ENCODE peak calls at places on chromosome 18, in nine cellular contexts. One of them, this sample, is unnamed.

GRCh38 chr18:36088256-36088655 is 20.9 kb upstream of the RPRD1A start:
- DNase-seq in activated CD4-positive, alpha-beta T cell treated with anti-CD3 and anti-CD28 coated beads, Interleukin-2, amount 50 U/mL, for 1 hour: no peak
- DNase-seq in A549: no peak
- DNase-seq in WERI-Rb-1: no peak
- DNase-seq in effector CD4-positive, alpha-beta T cell: no peak
- DNase-seq in nucleus accumbens: no peak
- DNase-seq in neural progenitor cell: no peak
- DNase-seq in GM04504: no peak
- DNase-seq in effector memory CD8-positive, alpha-beta T cell: no peak
- DNase-seq in this sample: no peak

GRCh38 chr18:3712485-3712884 is 262.5 kb downstream of the TGIF1 start:
- DNase-seq in effector memory CD8-positive, alpha-beta T cell: no peak
- DNase-seq in activated CD4-positive, alpha-beta T cell treated with anti-CD3 and anti-CD28 coated beads, Interleukin-2, amount 50 U/mL, for 1 hour: no peak
- DNase-seq in effector CD4-positive, alpha-beta T cell: no peak
- DNase-seq in WERI-Rb-1: no peak
- DNase-seq in A549: no peak
- DNase-seq in neural progenitor cell: no peak
- DNase-seq in GM04504: no peak
- DNase-seq in nucleus accumbens: no peak
- DNase-seq in this sample: no peak

GRCh38 chr18:54235871-54236270 is 11.4 kb upstream of the MBD2 start:
- DNase-seq in effector memory CD8-positive, alpha-beta T cell: no peak
- DNase-seq in A549: no peak
- DNase-seq in effector CD4-positive, alpha-beta T cell: no peak
- DNase-seq in activated CD4-positive, alpha-beta T cell treated with anti-CD3 and anti-CD28 coated beads, Interleukin-2, amount 50 U/mL, for 1 hour: no peak
- DNase-seq in GM04504: no peak
- DNase-seq in WERI-Rb-1: no peak
- DNase-seq in neural progenitor cell: no peak
- DNase-seq in nucleus accumbens: no peak
- DNase-seq in this sample: no peak

GRCh38 chr18:52348209-52348608 is 8.2 kb downstream of the DCC start:
- DNase-seq in nucleus accumbens: no peak
- DNase-seq in neural progenitor cell: peak
- DNase-seq in WERI-Rb-1: peak
- DNase-seq in activated CD4-positive, alpha-beta T cell treated with anti-CD3 and anti-CD28 coated beads, Interleukin-2, amount 50 U/mL, for 1 hour: no peak
- DNase-seq in effector CD4-positive, alpha-beta T cell: no peak
- DNase-seq in effector memory CD8-positive, alpha-beta T cell: no peak
- DNase-seq in A549: peak
- DNase-seq in GM04504: no peak
- DNase-seq in this sample: no peak

GRCh38 chr18:23718243-23718720 is 29.0 kb downstream of the LAMA3 start:
- DNase-seq in neural progenitor cell: no peak
- DNase-seq in nucleus accumbens: no peak
- DNase-seq in activated CD4-positive, alpha-beta T cell treated with anti-CD3 and anti-CD28 coated beads, Interleukin-2, amount 50 U/mL, for 1 hour: no peak
- DNase-seq in GM04504: no peak
- DNase-seq in effector CD4-positive, alpha-beta T cell: no peak
- DNase-seq in effector memory CD8-positive, alpha-beta T cell: no peak
- DNase-seq in WERI-Rb-1: no peak
- DNase-seq in A549: no peak
- DNase-seq in this sample: no peak

GRCh38 chr18:8601277-8602032 is 7.8 kb upstream of the RAB12 start:
- DNase-seq in GM04504: no peak
- DNase-seq in effector memory CD8-positive, alpha-beta T cell: no peak
- DNase-seq in WERI-Rb-1: no peak
- DNase-seq in nucleus accumbens: no peak
- DNase-seq in A549: no peak
- DNase-seq in effector CD4-positive, alpha-beta T cell: no peak
- DNase-seq in activated CD4-positive, alpha-beta T cell treated with anti-CD3 and anti-CD28 coated beads, Interleukin-2, amount 50 U/mL, for 1 hour: no peak
- DNase-seq in neural progenitor cell: no peak
- DNase-seq in this sample: no peak

GRCh38 chr18:9422816-9423519 is 52.3 kb upstream of the RALBP1 start:
- DNase-seq in A549: no peak
- DNase-seq in WERI-Rb-1: no peak
- DNase-seq in GM04504: no peak
- DNase-seq in effector memory CD8-positive, alpha-beta T cell: no peak
- DNase-seq in activated CD4-positive, alpha-beta T cell treated with anti-CD3 and anti-CD28 coated beads, Interleukin-2, amount 50 U/mL, for 1 hour: no peak
- DNase-seq in effector CD4-positive, alpha-beta T cell: no peak
- DNase-seq in neural progenitor cell: no peak
- DNase-seq in nucleus accumbens: peak
- DNase-seq in this sample: no peak

GRCh38 chr18:46642561-46642960 is 14.5 kb downstream of the LOXHD1 start:
- DNase-seq in A549: no peak
- DNase-seq in WERI-Rb-1: no peak
- DNase-seq in effector memory CD8-positive, alpha-beta T cell: no peak
- DNase-seq in activated CD4-positive, alpha-beta T cell treated with anti-CD3 and anti-CD28 coated beads, Interleukin-2, amount 50 U/mL, for 1 hour: no peak
- DNase-seq in nucleus accumbens: no peak
- DNase-seq in GM04504: no peak
- DNase-seq in neural progenitor cell: no peak
- DNase-seq in effector CD4-positive, alpha-beta T cell: no peak
- DNase-seq in this sample: no peak

GRCh38 chr18:9599328-9599727 is 15.0 kb downstream of the PPP4R1 start:
- DNase-seq in neural progenitor cell: no peak
- DNase-seq in WERI-Rb-1: no peak
- DNase-seq in activated CD4-positive, alpha-beta T cell treated with anti-CD3 and anti-CD28 coated beads, Interleukin-2, amount 50 U/mL, for 1 hour: no peak
- DNase-seq in A549: no peak
- DNase-seq in effector CD4-positive, alpha-beta T cell: no peak
- DNase-seq in nucleus accumbens: no peak
- DNase-seq in GM04504: no peak
- DNase-seq in effector memory CD8-positive, alpha-beta T cell: no peak
- DNase-seq in this sample: no peak

GRCh38 chr18:21330122-21330701 is 88.2 kb downstream of the GREB1L start:
- DNase-seq in effector CD4-positive, alpha-beta T cell: no peak
- DNase-seq in WERI-Rb-1: no peak
- DNase-seq in activated CD4-positive, alpha-beta T cell treated with anti-CD3 and anti-CD28 coated beads, Interleukin-2, amount 50 U/mL, for 1 hour: no peak
- DNase-seq in A549: peak
- DNase-seq in nucleus accumbens: no peak
- DNase-seq in neural progenitor cell: peak
- DNase-seq in GM04504: peak
- DNase-seq in effector memory CD8-positive, alpha-beta T cell: no peak
- DNase-seq in this sample: peak

GRCh38 chr18:32529737-32530420 is 59.2 kb upstream of the GAREM1 start:
- DNase-seq in effector CD4-positive, alpha-beta T cell: no peak
- DNase-seq in GM04504: no peak
- DNase-seq in WERI-Rb-1: no peak
- DNase-seq in nucleus accumbens: no peak
- DNase-seq in activated CD4-positive, alpha-beta T cell treated with anti-CD3 and anti-CD28 coated beads, Interleukin-2, amount 50 U/mL, for 1 hour: no peak
- DNase-seq in effector memory CD8-positive, alpha-beta T cell: no peak
- DNase-seq in neural progenitor cell: no peak
- DNase-seq in A549: no peak
- DNase-seq in this sample: no peak

GRCh38 chr18:48256848-48257247 is 152.3 kb downstream of the ZBTB7C start:
- DNase-seq in effector memory CD8-positive, alpha-beta T cell: no peak
- DNase-seq in A549: no peak
- DNase-seq in activated CD4-positive, alpha-beta T cell treated with anti-CD3 and anti-CD28 coated beads, Interleukin-2, amount 50 U/mL, for 1 hour: no peak
- DNase-seq in nucleus accumbens: no peak
- DNase-seq in neural progenitor cell: no peak
- DNase-seq in GM04504: no peak
- DNase-seq in effector CD4-positive, alpha-beta T cell: no peak
- DNase-seq in WERI-Rb-1: no peak
- DNase-seq in this sample: no peak

GRCh38 chr18:74819433-74820059 is 221.9 kb downstream of the ZNF407 start:
- DNase-seq in GM04504: no peak
- DNase-seq in effector memory CD8-positive, alpha-beta T cell: no peak
- DNase-seq in neural progenitor cell: peak
- DNase-seq in activated CD4-positive, alpha-beta T cell treated with anti-CD3 and anti-CD28 coated beads, Interleukin-2, amount 50 U/mL, for 1 hour: no peak
- DNase-seq in nucleus accumbens: no peak
- DNase-seq in effector CD4-positive, alpha-beta T cell: no peak
- DNase-seq in WERI-Rb-1: peak
- DNase-seq in A549: peak
- DNase-seq in this sample: no peak

GRCh38 chr18:45910405-45911023 is 56.6 kb downstream of the EPG5 start:
- DNase-seq in effector CD4-positive, alpha-beta T cell: peak
- DNase-seq in effector memory CD8-positive, alpha-beta T cell: peak
- DNase-seq in WERI-Rb-1: peak
- DNase-seq in GM04504: no peak
- DNase-seq in nucleus accumbens: no peak
- DNase-seq in A549: peak
- DNase-seq in neural progenitor cell: peak
- DNase-seq in activated CD4-positive, alpha-beta T cell treated with anti-CD3 and anti-CD28 coated beads, Interleukin-2, amount 50 U/mL, for 1 hour: peak
- DNase-seq in this sample: peak

GRCh38 chr18:44062345-44062744 is 618.3 kb upstream of the SETBP1 start:
- DNase-seq in effector CD4-positive, alpha-beta T cell: no peak
- DNase-seq in GM04504: no peak
- DNase-seq in WERI-Rb-1: no peak
- DNase-seq in activated CD4-positive, alpha-beta T cell treated with anti-CD3 and anti-CD28 coated beads, Interleukin-2, amount 50 U/mL, for 1 hour: no peak
- DNase-seq in nucleus accumbens: no peak
- DNase-seq in effector memory CD8-positive, alpha-beta T cell: no peak
- DNase-seq in neural progenitor cell: no peak
- DNase-seq in A549: no peak
- DNase-seq in this sample: no peak

GRCh38 chr18:24396082-24396623 is 1.5 kb downstream of the OSBPL1A start:
- DNase-seq in nucleus accumbens: no peak
- DNase-seq in effector memory CD8-positive, alpha-beta T cell: no peak
- DNase-seq in A549: no peak
- DNase-seq in neural progenitor cell: no peak
- DNase-seq in effector CD4-positive, alpha-beta T cell: no peak
- DNase-seq in WERI-Rb-1: no peak
- DNase-seq in GM04504: no peak
- DNase-seq in activated CD4-positive, alpha-beta T cell treated with anti-CD3 and anti-CD28 coated beads, Interleukin-2, amount 50 U/mL, for 1 hour: no peak
- DNase-seq in this sample: no peak

GRCh38 chr18:8326763-8327394 is 282.4 kb upstream of the RAB12 start:
- DNase-seq in GM04504: no peak
- DNase-seq in WERI-Rb-1: no peak
- DNase-seq in activated CD4-positive, alpha-beta T cell treated with anti-CD3 and anti-CD28 coated beads, Interleukin-2, amount 50 U/mL, for 1 hour: no peak
- DNase-seq in neural progenitor cell: no peak
- DNase-seq in effector CD4-positive, alpha-beta T cell: no peak
- DNase-seq in nucleus accumbens: no peak
- DNase-seq in effector memory CD8-positive, alpha-beta T cell: no peak
- DNase-seq in A549: no peak
- DNase-seq in this sample: no peak

GRCh38 chr18:46333371-46334199 is 229.4 kb downstream of the HAUS1 start:
- DNase-seq in neural progenitor cell: peak
- DNase-seq in effector memory CD8-positive, alpha-beta T cell: no peak
- DNase-seq in WERI-Rb-1: peak
- DNase-seq in activated CD4-positive, alpha-beta T cell treated with anti-CD3 and anti-CD28 coated beads, Interleukin-2, amount 50 U/mL, for 1 hour: no peak
- DNase-seq in GM04504: no peak
- DNase-seq in A549: peak
- DNase-seq in effector CD4-positive, alpha-beta T cell: no peak
- DNase-seq in nucleus accumbens: peak
- DNase-seq in this sample: peak

GRCh38 chr18:59056706-59057492 is 82.8 kb upstream of the SEC11C start:
- DNase-seq in GM04504: peak
- DNase-seq in activated CD4-positive, alpha-beta T cell treated with anti-CD3 and anti-CD28 coated beads, Interleukin-2, amount 50 U/mL, for 1 hour: peak
- DNase-seq in effector memory CD8-positive, alpha-beta T cell: peak
- DNase-seq in effector CD4-positive, alpha-beta T cell: no peak
- DNase-seq in WERI-Rb-1: peak
- DNase-seq in A549: peak
- DNase-seq in nucleus accumbens: peak
- DNase-seq in neural progenitor cell: peak
- DNase-seq in this sample: peak

GRCh38 chr18:27057459-27058302 is 127.4 kb downstream of the CHST9 start:
- DNase-seq in neural progenitor cell: no peak
- DNase-seq in effector CD4-positive, alpha-beta T cell: no peak
- DNase-seq in activated CD4-positive, alpha-beta T cell treated with anti-CD3 and anti-CD28 coated beads, Interleukin-2, amount 50 U/mL, for 1 hour: no peak
- DNase-seq in effector memory CD8-positive, alpha-beta T cell: no peak
- DNase-seq in WERI-Rb-1: no peak
- DNase-seq in nucleus accumbens: peak
- DNase-seq in A549: no peak
- DNase-seq in GM04504: no peak
- DNase-seq in this sample: peak

GRCh38 chr18:23689031-23689615 is at the start of gene LAMA3:
- DNase-seq in neural progenitor cell: peak
- DNase-seq in nucleus accumbens: no peak
- DNase-seq in effector CD4-positive, alpha-beta T cell: no peak
- DNase-seq in GM04504: no peak
- DNase-seq in effector memory CD8-positive, alpha-beta T cell: peak
- DNase-seq in WERI-Rb-1: peak
- DNase-seq in A549: peak
- DNase-seq in activated CD4-positive, alpha-beta T cell treated with anti-CD3 and anti-CD28 coated beads, Interleukin-2, amount 50 U/mL, for 1 hour: peak
- DNase-seq in this sample: peak

GRCh38 chr18:48800877-48801727 is 149.7 kb downstream of the SMAD7 start:
- DNase-seq in nucleus accumbens: no peak
- DNase-seq in WERI-Rb-1: peak
- DNase-seq in effector memory CD8-positive, alpha-beta T cell: no peak
- DNase-seq in effector CD4-positive, alpha-beta T cell: no peak
- DNase-seq in A549: no peak
- DNase-seq in activated CD4-positive, alpha-beta T cell treated with anti-CD3 and anti-CD28 coated beads, Interleukin-2, amount 50 U/mL, for 1 hour: no peak
- DNase-seq in GM04504: no peak
- DNase-seq in neural progenitor cell: no peak
- DNase-seq in this sample: peak

This sample was measured in left lobe of liver.